ENCODE peak calls at places on chromosome 7, in five cellular contexts. One of them, this sample, is unnamed.
A peak's percentile ranks its signal among the peaks of the same experiment; 100 is the strongest.

GRCh38 chr7:104137971-104138370 is 69.8 kb downstream of the ORC5 start:
- DNase-seq in MCF 10A: no peak
- DNase-seq in left kidney: no peak
- DNase-seq in colonic mucosa: no peak
- DNase-seq in HEK293T: no peak
- DNase-seq in this sample: no peak

GRCh38 chr7:156577645-156578577 is 62.7 kb upstream of the RNF32 start:
- DNase-seq in MCF 10A: no peak
- DNase-seq in left kidney: no peak
- DNase-seq in colonic mucosa: no peak
- DNase-seq in HEK293T: no peak
- DNase-seq in this sample: no peak

GRCh38 chr7:94590526-94591162 is 65.3 kb downstream of the SGCE start:
- DNase-seq in MCF 10A: no peak
- DNase-seq in left kidney: no peak
- DNase-seq in colonic mucosa: no peak
- DNase-seq in HEK293T: no peak
- DNase-seq in this sample: no peak

GRCh38 chr7:74183653-74184450 is 9.7 kb downstream of the EIF4H start:
- DNase-seq in MCF 10A: peak; percentile 46
- DNase-seq in left kidney: peak; percentile 41
- DNase-seq in colonic mucosa: peak; percentile 40
- DNase-seq in HEK293T: no peak
- DNase-seq in this sample: no peak

GRCh38 chr7:32290015-32290414 is 200.2 kb downstream of the LSM5 start:
- DNase-seq in MCF 10A: no peak
- DNase-seq in left kidney: no peak
- DNase-seq in colonic mucosa: no peak
- DNase-seq in HEK293T: no peak
- DNase-seq in this sample: no peak

GRCh38 chr7:95798401-95798930 is 26.1 kb downstream of the DYNC1I1 start:
- DNase-seq in MCF 10A: no peak
- DNase-seq in left kidney: peak; percentile 36
- DNase-seq in colonic mucosa: no peak
- DNase-seq in HEK293T: no peak
- DNase-seq in this sample: no peak

GRCh38 chr7:8937204-8937603 is 503.8 kb downstream of the NXPH1 start:
- DNase-seq in MCF 10A: no peak
- DNase-seq in left kidney: no peak
- DNase-seq in colonic mucosa: no peak
- DNase-seq in HEK293T: no peak
- DNase-seq in this sample: no peak

GRCh38 chr7:45584261-45585210 is 10.4 kb downstream of the ADCY1 start:
- DNase-seq in MCF 10A: no peak
- DNase-seq in left kidney: no peak
- DNase-seq in colonic mucosa: no peak
- DNase-seq in HEK293T: no peak
- DNase-seq in this sample: no peak

GRCh38 chr7:158413962-158414961 is 173.4 kb downstream of the PTPRN2 start:
- DNase-seq in MCF 10A: peak; percentile 35
- DNase-seq in left kidney: peak; percentile 84
- DNase-seq in colonic mucosa: no peak
- DNase-seq in HEK293T: no peak
- DNase-seq in this sample: no peak

GRCh38 chr7:42192851-42193456 is 44.1 kb downstream of the GLI3 start:
- DNase-seq in MCF 10A: peak; percentile 53
- DNase-seq in left kidney: peak; percentile 85
- DNase-seq in colonic mucosa: no peak
- DNase-seq in HEK293T: peak; percentile 41
- DNase-seq in this sample: no peak

GRCh38 chr7:139431010-139431409 is 52.5 kb downstream of the KLRG2 start:
- DNase-seq in MCF 10A: no peak
- DNase-seq in left kidney: no peak
- DNase-seq in colonic mucosa: no peak
- DNase-seq in HEK293T: no peak
- DNase-seq in this sample: no peak

GRCh38 chr7:102412548-102412947 is 16.4 kb downstream of the PRKRIP1 start:
- DNase-seq in MCF 10A: peak; percentile 40
- DNase-seq in left kidney: peak; percentile 24
- DNase-seq in colonic mucosa: no peak
- DNase-seq in HEK293T: peak; percentile 52
- DNase-seq in this sample: peak; percentile 29

GRCh38 chr7:78873117-78873516 is 580.4 kb downstream of the MAGI2 start:
- DNase-seq in MCF 10A: no peak
- DNase-seq in left kidney: no peak
- DNase-seq in colonic mucosa: no peak
- DNase-seq in HEK293T: no peak
- DNase-seq in this sample: no peak

GRCh38 chr7:90474284-90475210 is 5.1 kb downstream of the PTTG1IP2 start:
- DNase-seq in MCF 10A: peak; percentile 98
- DNase-seq in left kidney: no peak
- DNase-seq in colonic mucosa: no peak
- DNase-seq in HEK293T: no peak
- DNase-seq in this sample: no peak

GRCh38 chr7:153245809-153246208 is 486.3 kb downstream of the ACTR3B start:
- DNase-seq in MCF 10A: no peak
- DNase-seq in left kidney: no peak
- DNase-seq in colonic mucosa: no peak
- DNase-seq in HEK293T: no peak
- DNase-seq in this sample: no peak

GRCh38 chr7:26368542-26368941 is 76.9 kb downstream of the SNX10 start:
- DNase-seq in MCF 10A: peak; percentile 14
- DNase-seq in left kidney: no peak
- DNase-seq in colonic mucosa: no peak
- DNase-seq in HEK293T: no peak
- DNase-seq in this sample: no peak

GRCh38 chr7:538764-539685 is 19.4 kb upstream of the PDGFA start:
- DNase-seq in MCF 10A: peak; percentile 80
- DNase-seq in left kidney: peak; percentile 77
- DNase-seq in colonic mucosa: peak; percentile 66
- DNase-seq in HEK293T: no peak
- DNase-seq in this sample: no peak

GRCh38 chr7:30276203-30276900 is 8.0 kb upstream of the ZNRF2 start:
- DNase-seq in MCF 10A: peak; percentile 63
- DNase-seq in left kidney: peak; percentile 73
- DNase-seq in colonic mucosa: no peak
- DNase-seq in HEK293T: peak; percentile 63
- DNase-seq in this sample: no peak

GRCh38 chr7:27167170-27167505 is 1.8 kb upstream of the HOXA9 start:
- DNase-seq in MCF 10A: no peak
- DNase-seq in left kidney: peak; percentile 88
- DNase-seq in colonic mucosa: no peak
- DNase-seq in HEK293T: no peak
- DNase-seq in this sample: peak; percentile 54

GRCh38 chr7:18421297-18422004 is 74.1 kb upstream of the HDAC9 start:
- DNase-seq in MCF 10A: no peak
- DNase-seq in left kidney: peak; percentile 87
- DNase-seq in colonic mucosa: no peak
- DNase-seq in HEK293T: no peak
- DNase-seq in this sample: no peak

GRCh38 chr7:101197991-101198390 is 2.8 kb downstream of the MOGAT3 start:
- DNase-seq in MCF 10A: no peak
- DNase-seq in left kidney: no peak
- DNase-seq in colonic mucosa: no peak
- DNase-seq in HEK293T: no peak
- DNase-seq in this sample: no peak

GRCh38 chr7:50531928-50532327 is 33.3 kb downstream of the DDC start:
- DNase-seq in MCF 10A: no peak
- DNase-seq in left kidney: no peak
- DNase-seq in colonic mucosa: no peak
- DNase-seq in HEK293T: no peak
- DNase-seq in this sample: no peak

GRCh38 chr7:42606217-42606905 is 305.5 kb downstream of the C7orf25 start:
- DNase-seq in MCF 10A: peak; percentile 4
- DNase-seq in left kidney: peak; percentile 13
- DNase-seq in colonic mucosa: no peak
- DNase-seq in HEK293T: no peak
- DNase-seq in this sample: no peak

GRCh38 chr7:23357190-23358093 is 58.3 kb downstream of the MALSU1 start:
- DNase-seq in MCF 10A: peak; percentile 74
- DNase-seq in left kidney: peak; percentile 45
- DNase-seq in colonic mucosa: no peak
- DNase-seq in HEK293T: peak; percentile 22
- DNase-seq in this sample: no peak

GRCh38 chr7:92641921-92642511 is 51.8 kb upstream of the FAM133B start:
- DNase-seq in MCF 10A: no peak
- DNase-seq in left kidney: no peak
- DNase-seq in colonic mucosa: no peak
- DNase-seq in HEK293T: no peak
- DNase-seq in this sample: no peak

GRCh38 chr7:20269726-20270125 is 52.5 kb upstream of the MACC1 start:
- DNase-seq in MCF 10A: no peak
- DNase-seq in left kidney: no peak
- DNase-seq in colonic mucosa: no peak
- DNase-seq in HEK293T: no peak
- DNase-seq in this sample: no peak

GRCh38 chr7:1520574-1521234 is 9.8 kb upstream of the MAFK start:
- DNase-seq in MCF 10A: peak; percentile 94
- DNase-seq in left kidney: no peak
- DNase-seq in colonic mucosa: no peak
- DNase-seq in HEK293T: peak; percentile 53
- DNase-seq in this sample: peak; percentile 33

GRCh38 chr7:137642031-137642430 is 204.7 kb downstream of the DGKI start:
- DNase-seq in MCF 10A: no peak
- DNase-seq in left kidney: no peak
- DNase-seq in colonic mucosa: no peak
- DNase-seq in HEK293T: no peak
- DNase-seq in this sample: no peak

GRCh38 chr7:77248154-77248553 is 48.5 kb upstream of the FGL2 start:
- DNase-seq in MCF 10A: no peak
- DNase-seq in left kidney: no peak
- DNase-seq in colonic mucosa: no peak
- DNase-seq in HEK293T: no peak
- DNase-seq in this sample: no peak

GRCh38 chr7:110130669-110131068 is 960.3 kb upstream of the LRRN3 start:
- DNase-seq in MCF 10A: no peak
- DNase-seq in left kidney: no peak
- DNase-seq in colonic mucosa: no peak
- DNase-seq in HEK293T: no peak
- DNase-seq in this sample: no peak

GRCh38 chr7:88254721-88255120 is 34.9 kb upstream of the SRI start:
- DNase-seq in MCF 10A: peak; percentile 84
- DNase-seq in left kidney: no peak
- DNase-seq in colonic mucosa: no peak
- DNase-seq in HEK293T: no peak
- DNase-seq in this sample: no peak

GRCh38 chr7:12862146-12862545 is 174.7 kb downstream of the ARL4A start:
- DNase-seq in MCF 10A: no peak
- DNase-seq in left kidney: no peak
- DNase-seq in colonic mucosa: no peak
- DNase-seq in HEK293T: no peak
- DNase-seq in this sample: no peak

GRCh38 chr7:19210883-19211282 is 65.7 kb upstream of the FERD3L start:
- DNase-seq in MCF 10A: no peak
- DNase-seq in left kidney: no peak
- DNase-seq in colonic mucosa: no peak
- DNase-seq in HEK293T: no peak
- DNase-seq in this sample: no peak

GRCh38 chr7:77537595-77538185 is 595 bp downstream of the PTPN12 start:
- DNase-seq in MCF 10A: peak; percentile 53
- DNase-seq in left kidney: peak; percentile 85
- DNase-seq in colonic mucosa: peak; percentile 44
- DNase-seq in HEK293T: peak; percentile 43
- DNase-seq in this sample: peak; percentile 58

This sample was measured in right lobe of liver.